ENCODE peak calls at places on chromosomes 5 and 9, in eight cellular contexts. I is activated T-cell treated with anti-CD3 and anti-CD28 coated beads for 1 hour; T is WTC11; K is SJSA1; H is effector memory CD8-positive, alpha-beta T cell; S is HTR-8/SVneo; J is heart right ventricle; W is stimulated activated CD4-positive, alpha-beta T cell treated with anti-CD3 and anti-CD28 coated beads, Interleukin-2, amount 100 ng/mL, for 24 hours. V is an unnamed sample.

GRCh38 chr5:57831942-57832341 is 349.3 kb upstream of the ACTBL2 start:
- DNase-seq in I (no peak), T (no peak), K (no peak), H (no peak), S (no peak), J (no peak), W (no peak), V (no peak)

GRCh38 chr9:78278801-78279200 is 18.1 kb upstream of the PSAT1 start:
- DNase-seq in I (no peak), T (no peak), K (no peak), H (no peak), S (no peak), J (no peak), W (no peak), V (no peak)

GRCh38 chr5:101806410-101806809 is 489.7 kb downstream of the SLCO4C1 start:
- DNase-seq in I (no peak), T (no peak), K (no peak), H (no peak), S (no peak), J (no peak), W (no peak), V (no peak)

GRCh38 chr9:69976165-69976564 is 67.5 kb upstream of the MAMDC2 start:
- DNase-seq in I (no peak), T (no peak), K (peak), H (no peak), S (peak), J (no peak), W (no peak), V (no peak)

GRCh38 chr9:37574241-37574721 is 1.9 kb downstream of the FBXO10 start:
- DNase-seq in I (no peak), T (no peak), K (no peak), H (no peak), S (no peak), J (no peak), W (no peak), V (no peak)

GRCh38 chr9:83477571-83477970 is 60.6 kb downstream of the FRMD3 start:
- DNase-seq in I (no peak), T (no peak), K (no peak), H (no peak), S (no peak), J (no peak), W (no peak), V (peak)

GRCh38 chr5:27450607-27451006 is 412.2 kb upstream of the CDH9 start:
- DNase-seq in I (no peak), T (no peak), K (no peak), H (no peak), S (no peak), J (no peak), W (no peak), V (no peak)

GRCh38 chr9:133726401-133727276 is 11.5 kb downstream of the SARDH start:
- DNase-seq in I (peak), T (peak), K (peak), H (peak), S (peak), J (peak), W (peak), V (no peak)